ENCODE peak calls at places on chromosomes 5 and 9, in six cellular contexts. N is upper lobe of right lung, W is adrenal gland, A is right atrium auricular region, K is endodermal cell, R is fibroblast of lung. S is an unnamed sample.

GRCh38 chr9:18785604-18786003 is 247.4 kb downstream of the SAXO1 start:
- DNase-seq in W (no peak), N (no peak), R (no peak), A (no peak), K (no peak), S (no peak)

GRCh38 chr5:94241288-94241651 is 377.1 kb downstream of the KIAA0825 start:
- DNase-seq in K (no peak), N (no peak), W (peak), R (no peak), A (no peak), S (no peak)

GRCh38 chr5:28301676-28302075 is 1263.3 kb upstream of the CDH9 start:
- DNase-seq in A (no peak), K (no peak), W (peak), N (no peak), R (peak), S (no peak)

GRCh38 chr5:172035039-172035438 is 28.6 kb upstream of the FBXW11 start:
- DNase-seq in A (no peak), R (no peak), K (no peak), W (no peak), N (no peak), S (no peak)

GRCh38 chr5:168152660-168153059 is 138.8 kb upstream of the WWC1 start:
- DNase-seq in R (no peak), K (peak), N (no peak), W (no peak), A (no peak), S (no peak)

GRCh38 chr5:62473209-62473608 is 60.6 kb downstream of the IPO11 start:
- DNase-seq in W (no peak), R (no peak), K (no peak), N (no peak), A (no peak), S (no peak)

GRCh38 chr5:173114536-173114935 is 29.8 kb upstream of the BNIP1 start:
- DNase-seq in A (no peak), W (no peak), R (no peak), K (no peak), N (no peak), S (no peak)

GRCh38 chr9:96532173-96532572 is 82.2 kb downstream of the HABP4 start:
- DNase-seq in A (no peak), W (no peak), N (no peak), K (no peak), R (no peak), S (no peak)

GRCh38 chr5:113199122-113199905 is 222.7 kb downstream of the DCP2 start:
- DNase-seq in K (peak), N (no peak), W (peak), R (peak), A (no peak), S (no peak)

GRCh38 chr5:76819851-76820280 is 1.0 kb downstream of the F2RL1 start:
- DNase-seq in N (peak), A (no peak), W (no peak), R (peak), K (peak), S (no peak)

GRCh38 chr5:76818844-76819831 is at the start of gene F2RL1:
- DNase-seq in R (peak), A (peak), K (peak), W (peak), N (peak), S (no peak)

GRCh38 chr5:76820491-76820890 is 1.7 kb downstream of the F2RL1 start:
- DNase-seq in R (peak), K (no peak), A (no peak), W (no peak), N (no peak), S (no peak)

GRCh38 chr5:76813982-76814562 is 4.8 kb upstream of the F2RL1 start:
- DNase-seq in N (no peak), R (peak), W (no peak), A (no peak), K (no peak), S (no peak)

GRCh38 chr5:76816110-76816831 is 2.6 kb upstream of the F2RL1 start:
- DNase-seq in W (no peak), K (no peak), R (no peak), A (no peak), N (no peak), S (no peak)
- H3K4me3 ChIP-seq in W (no peak), K (no peak), R (no peak), A (no peak), N (no peak), S (no peak)

GRCh38 chr9:76759726-76760125 is 4.5 kb upstream of the PCA3 start:
- DNase-seq in K (no peak), A (no peak), R (no peak), N (no peak), W (no peak), S (no peak)

GRCh38 chr9:76757274-76757673 is 7.0 kb upstream of the PCA3 start:
- DNase-seq in A (no peak), R (no peak), K (no peak), N (no peak), W (no peak), S (no peak)

GRCh38 chr9:76764138-76764537 is at the start of gene PCA3:
- DNase-seq in W (no peak), K (no peak), A (no peak), R (no peak), N (no peak), S (no peak)

GRCh38 chr9:76758476-76758875 is 5.8 kb upstream of the PCA3 start:
- DNase-seq in R (no peak), N (no peak), W (no peak), K (no peak), A (no peak), S (no peak)

GRCh38 chr9:76761448-76761847 is 2.8 kb upstream of the PCA3 start:
- DNase-seq in A (no peak), R (peak), W (no peak), K (no peak), N (no peak), S (no peak)
- TF ChIP-seq CTCF in A (no peak), R (peak), W (no peak), K (peak), N (peak), S (no peak)

GRCh38 chr9:129667378-129667777 is 1.9 kb downstream of the PRRX2 start:
- DNase-seq in K (no peak), W (no peak), N (no peak), R (no peak), A (no peak), S (no peak)

GRCh38 chr9:129665008-129665771 is at the start of gene PRRX2:
- DNase-seq in R (no peak), K (peak), A (peak), N (no peak), W (peak), S (no peak)

GRCh38 chr9:129665814-129666511 is 516 bp downstream of the PRRX2 start:
- DNase-seq in N (no peak), K (peak), W (no peak), A (no peak), R (no peak), S (no peak)

GRCh38 chr9:129666575-129666974 is 1.1 kb downstream of the PRRX2 start:
- DNase-seq in K (no peak), W (no peak), R (no peak), A (no peak), N (no peak), S (no peak)

DNA sequence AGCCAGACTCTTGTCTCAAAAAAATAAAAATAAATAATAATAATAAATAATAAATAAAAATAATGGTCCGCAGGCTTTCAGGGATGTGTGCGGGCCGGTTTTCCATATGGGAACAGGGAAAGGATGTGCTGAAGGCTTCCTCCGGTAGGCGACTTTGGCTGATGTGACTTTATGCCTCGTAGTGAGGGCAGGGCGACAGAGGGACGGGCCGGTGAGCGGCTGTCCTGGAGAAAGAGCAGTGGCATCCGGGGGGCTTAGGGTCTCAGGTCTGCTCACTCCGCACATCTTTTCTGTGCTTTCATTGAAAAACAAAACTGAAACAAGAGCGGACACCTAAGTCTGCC is 811 bp upstream of the PRRX2 start:
- DNase-seq in K (peak), R (no peak), A (no peak), N (no peak), W (no peak), S (no peak)
- H3K4me3 ChIP-seq in K (no peak), R (no peak), A (peak), N (peak), W (peak), S (no peak)

GRCh38 chr5:179577286-179577960 is 27.1 kb downstream of the RUFY1 start:
- DNase-seq in A (no peak), K (no peak), R (no peak), N (no peak), W (no peak), S (no peak)
- TF ChIP-seq CTCF in A (no peak), K (no peak), R (no peak), N (no peak), W (no peak), S (no peak)

DNA sequence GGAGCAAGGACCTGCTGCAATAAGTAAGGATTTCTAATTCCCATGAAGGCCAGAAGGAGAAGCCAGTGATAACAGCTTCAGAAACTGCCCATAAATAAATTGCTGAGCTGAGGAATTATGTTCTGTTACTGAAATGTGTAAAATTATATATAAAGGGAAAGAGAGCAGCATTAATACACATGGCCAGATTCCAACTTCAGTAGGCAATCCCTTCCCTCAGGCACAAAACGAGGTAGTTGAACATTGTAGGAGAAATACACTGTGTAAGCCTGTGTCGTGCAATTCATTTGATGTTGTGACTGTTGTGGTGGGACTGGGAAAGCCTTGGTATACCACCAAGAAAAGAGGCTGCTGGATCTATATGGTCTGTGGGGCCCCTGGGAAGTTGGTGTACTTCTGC is 192.9 kb downstream of the WDR70 start:
- DNase-seq in N (no peak), K (no peak), W (no peak), A (no peak), R (no peak), S (no peak)
- H3K4me3 ChIP-seq in N (no peak), K (no peak), W (no peak), A (no peak), R (no peak), S (no peak)

DNA sequence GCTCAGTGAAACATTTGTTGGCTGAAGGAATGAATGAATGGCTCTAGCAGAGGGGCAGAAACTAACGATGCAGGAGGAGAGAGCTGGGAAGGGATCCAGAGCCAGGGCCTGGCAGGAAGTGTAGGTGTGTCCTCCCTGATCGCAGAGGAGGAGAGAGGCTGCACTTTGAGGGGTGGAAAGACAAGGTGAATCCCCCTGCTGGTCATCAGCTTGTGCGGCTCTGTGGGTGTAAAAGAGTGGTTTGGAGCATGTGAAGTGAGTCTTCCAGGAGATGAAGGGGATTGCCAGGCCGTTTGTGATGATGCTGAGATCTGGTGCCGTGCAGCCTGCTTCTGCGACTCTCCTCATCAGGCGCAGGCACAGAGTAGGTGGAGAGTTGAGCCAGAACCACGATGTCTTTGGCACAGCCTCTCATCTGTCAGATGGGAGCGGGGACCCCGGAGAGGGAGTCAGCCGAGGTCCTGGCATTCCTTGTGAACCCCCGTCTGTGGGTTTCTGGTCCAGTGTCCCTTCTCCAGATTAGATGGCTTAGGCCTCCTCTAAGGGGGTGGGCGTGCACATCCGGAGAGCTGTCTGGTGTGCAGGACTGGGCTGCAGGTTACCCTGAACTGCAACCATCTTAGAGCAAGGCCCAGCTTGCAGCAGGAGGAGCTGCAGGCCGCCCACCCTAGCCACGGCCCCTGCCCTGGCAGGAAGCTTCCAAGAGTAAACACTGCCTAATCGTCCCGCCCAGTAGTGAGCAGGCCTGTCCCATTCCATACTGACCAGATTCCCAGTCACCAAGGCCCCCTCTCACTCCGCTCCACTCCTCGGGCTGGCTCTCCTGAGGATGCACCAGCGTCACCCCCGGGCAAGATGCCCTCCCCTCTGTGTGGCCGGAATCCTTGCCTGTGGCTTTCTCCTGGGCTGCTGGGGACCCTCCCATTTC is at the start of gene ADAMTS13:
- DNase-seq in N (no peak), W (no peak), K (peak), R (no peak), A (no peak), S (no peak)
- TF ChIP-seq CTCF in N (no peak), W (no peak), K (peak), R (no peak), A (no peak), S (no peak)

GRCh38 chr5:150081541-150082283 is 4.6 kb downstream of the CSF1R start:
- DNase-seq in A (peak), W (peak), R (peak), N (peak), K (peak), S (no peak)
- H3K4me3 ChIP-seq in A (no peak), W (peak), R (no peak), N (peak), K (no peak), S (no peak)

GRCh38 chr5:59218424-59219045 is 635.7 kb downstream of the RAB3C start:
- DNase-seq in A (no peak), K (no peak), W (no peak), N (no peak), R (peak), S (no peak)
- TF ChIP-seq CTCF in A (peak), K (peak), W (peak), N (peak), R (peak), S (peak)

GRCh38 chr5:39423331-39423751 is 1.4 kb downstream of the DAB2 start:
- DNase-seq in R (no peak), K (peak), A (no peak), N (no peak), W (no peak), S (no peak)
- H3K4me3 ChIP-seq in R (peak), K (peak), A (peak), N (peak), W (peak), S (peak)